ENCODE peak calls at places on chromosomes 13 and 19, in four cellular contexts. A is iPS DF 6.9, F is neuronal stem cell, U is adipocyte. Y is an unnamed sample.

GRCh38 chr19:48836089-48837017 is at the start of gene HSD17B14:
- DNase-seq in A (no peak), F (peak), U (peak), Y (no peak)

GRCh38 chr19:41324231-41324702 is 14.3 kb downstream of the CCDC97 start:
- DNase-seq in A (no peak), F (no peak), U (peak), Y (no peak)

GRCh38 chr13:28031220-28031903 is 42.9 kb upstream of the URAD start:
- DNase-seq in A (no peak), F (no peak), U (no peak), Y (no peak)

GRCh38 chr13:98992355-98992754 is 14.5 kb upstream of the DOCK9 start:
- DNase-seq in A (no peak), F (no peak), U (no peak), Y (no peak)

GRCh38 chr19:16702123-16702522 is 17.5 kb upstream of the NWD1 start:
- DNase-seq in A (no peak), F (no peak), U (peak), Y (no peak)

GRCh38 chr19:13938361-13939027 is at the start of gene PODNL1:
- DNase-seq in A (no peak), F (no peak), U (peak), Y (no peak)

GRCh38 chr13:89748716-89749115 is 1598.8 kb upstream of the MIR17HG start:
- DNase-seq in A (no peak), F (no peak), U (no peak), Y (no peak)

GRCh38 chr13:77829963-77830362 is 88.7 kb downstream of the EDNRB start:
- DNase-seq in A (no peak), F (no peak), U (no peak), Y (no peak)

GRCh38 chr13:20363604-20364003 is 131.5 kb upstream of the GJB6 start:
- DNase-seq in A (no peak), F (no peak), U (no peak), Y (no peak)

GRCh38 chr19:19540707-19541515 is 2.8 kb downstream of the CILP2 start:
- DNase-seq in A (peak), F (peak), U (peak), Y (peak)

GRCh38 chr19:16714702-16715294 is 4.8 kb upstream of the NWD1 start:
- DNase-seq in A (peak), F (peak), U (peak), Y (peak)

GRCh38 chr13:92265408-92265807 is 867.0 kb downstream of the GPC5 start:
- DNase-seq in A (no peak), F (no peak), U (no peak), Y (no peak)

GRCh38 chr19:53896682-53897081 is 12.4 kb upstream of the CACNG7 start:
- DNase-seq in A (no peak), F (no peak), U (no peak), Y (no peak)

GRCh38 chr19:53898166-53898565 is 10.9 kb upstream of the CACNG7 start:
- DNase-seq in A (no peak), F (no peak), U (no peak), Y (no peak)

GRCh38 chr19:53897459-53897858 is 11.6 kb upstream of the CACNG7 start:
- DNase-seq in A (no peak), F (no peak), U (no peak), Y (no peak)

GRCh38 chr19:53900191-53900860 is 8.8 kb upstream of the CACNG7 start:
- DNase-seq in A (no peak), F (no peak), U (no peak), Y (no peak)

GRCh38 chr19:53898680-53899341 is 10.3 kb upstream of the CACNG7 start:
- DNase-seq in A (no peak), F (no peak), U (no peak), Y (no peak)
- H3K4me3 ChIP-seq in A (peak), F (no peak), U (no peak), Y (no peak)

DNA sequence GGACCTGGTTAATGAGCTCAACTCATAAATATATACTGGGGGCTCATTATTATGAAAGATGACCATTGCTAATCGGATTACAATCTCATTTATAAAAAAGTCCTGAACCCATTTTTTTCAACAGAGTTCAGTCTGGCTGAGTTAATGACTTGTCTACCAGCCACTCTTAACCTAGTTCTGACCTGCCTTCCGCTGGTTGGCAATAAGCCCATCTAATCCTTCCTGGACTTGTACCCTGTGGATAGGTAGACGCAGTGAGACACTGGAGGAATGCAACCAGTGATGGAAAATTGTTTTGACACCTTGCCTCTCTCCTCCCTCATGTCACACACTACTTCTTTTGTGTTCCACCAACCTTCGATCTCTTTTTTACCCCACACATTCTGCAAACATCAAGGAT is 279.9 kb downstream of the FOXO1 start:
- DNase-seq in A (no peak), F (no peak), U (no peak), Y (peak)
- H3K4me3 ChIP-seq in A (no peak), F (no peak), U (no peak), Y (no peak)

GRCh38 chr19:11248852-11249251 is 9.4 kb downstream of the ANGPTL8 start:
- DNase-seq in A (no peak), F (no peak), U (no peak), Y (no peak)
- H3K4me3 ChIP-seq in A (no peak), F (no peak), U (no peak), Y (no peak)

GRCh38 chr19:47257411-47258169 is 1.3 kb downstream of the CCDC9 start:
- DNase-seq in A (no peak), F (no peak), U (peak), Y (no peak)

GRCh38 chr19:47255947-47256687 is at the start of gene CCDC9:
- DNase-seq in A (peak), F (peak), U (peak), Y (peak)

GRCh38 chr19:47258895-47259555 is 2.7 kb downstream of the CCDC9 start:
- DNase-seq in A (no peak), F (no peak), U (no peak), Y (no peak)

GRCh38 chr19:47258434-47258833 is 2.1 kb downstream of the CCDC9 start:
- DNase-seq in A (no peak), F (no peak), U (no peak), Y (no peak)

GRCh38 chr19:47256688-47257410 is 524 bp downstream of the CCDC9 start:
- DNase-seq in A (peak), F (peak), U (peak), Y (peak)
- H3K4me3 ChIP-seq in A (peak), F (peak), U (peak), Y (peak)

GRCh38 chr19:5022066-5022860 is 53.4 kb downstream of the KDM4B start:
- DNase-seq in A (no peak), F (no peak), U (no peak), Y (no peak)

GRCh38 chr19:5025027-5025426 is 56.1 kb downstream of the KDM4B start:
- DNase-seq in A (no peak), F (no peak), U (no peak), Y (no peak)

GRCh38 chr19:5024282-5024681 is 55.4 kb downstream of the KDM4B start:
- DNase-seq in A (no peak), F (no peak), U (no peak), Y (no peak)

GRCh38 chr19:5020368-5020767 is 51.5 kb downstream of the KDM4B start:
- DNase-seq in A (no peak), F (no peak), U (no peak), Y (no peak)

DNA sequence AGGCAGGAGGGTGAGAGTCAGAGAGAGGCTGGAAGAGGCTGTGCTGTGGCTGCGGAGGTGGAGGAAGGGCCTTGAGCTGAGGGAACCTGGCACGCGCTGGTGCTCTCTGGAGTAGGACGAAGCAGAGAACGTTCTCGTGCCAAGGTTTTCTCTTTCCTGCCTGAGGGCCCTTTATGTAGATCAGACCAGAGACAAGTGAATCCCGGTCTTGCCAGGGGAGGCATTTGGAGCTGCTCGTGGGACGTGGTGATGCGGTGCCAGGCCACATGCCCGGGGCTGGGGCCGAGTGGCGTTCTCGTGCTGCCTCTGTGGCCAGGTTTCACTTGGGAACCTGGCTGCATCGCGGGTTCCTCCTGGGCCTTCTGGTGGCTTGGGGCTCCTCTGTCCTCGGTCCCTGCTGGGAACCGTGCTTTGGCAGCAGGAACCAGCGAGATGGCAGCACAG is 54.2 kb downstream of the KDM4B start:
- DNase-seq in A (no peak), F (no peak), U (no peak), Y (no peak)
- H3K4me3 ChIP-seq in A (no peak), F (no peak), U (no peak), Y (no peak)

DNA sequence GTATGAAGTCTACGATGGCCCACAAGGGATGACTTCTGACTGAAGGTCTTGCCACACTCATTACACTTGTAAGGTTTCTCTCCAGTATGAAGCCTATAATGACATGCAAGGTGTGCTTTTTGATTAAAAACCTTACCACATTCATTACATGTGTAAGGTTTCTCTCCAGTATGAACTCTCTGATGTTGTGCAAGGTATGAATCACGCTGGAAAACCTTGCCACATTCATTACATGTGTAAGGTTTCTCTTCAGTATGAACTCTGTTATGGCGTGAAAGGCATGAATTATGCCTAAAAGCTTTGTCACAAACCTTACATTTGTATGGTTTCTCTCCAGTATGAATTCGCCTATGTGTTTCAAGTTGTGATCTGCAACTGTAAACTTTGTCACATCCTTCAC is 15.0 kb upstream of the ZNF83 start:
- DNase-seq in A (no peak), F (no peak), U (no peak), Y (no peak)
- H3K4me3 ChIP-seq in A (no peak), F (no peak), U (no peak), Y (no peak)

DNA sequence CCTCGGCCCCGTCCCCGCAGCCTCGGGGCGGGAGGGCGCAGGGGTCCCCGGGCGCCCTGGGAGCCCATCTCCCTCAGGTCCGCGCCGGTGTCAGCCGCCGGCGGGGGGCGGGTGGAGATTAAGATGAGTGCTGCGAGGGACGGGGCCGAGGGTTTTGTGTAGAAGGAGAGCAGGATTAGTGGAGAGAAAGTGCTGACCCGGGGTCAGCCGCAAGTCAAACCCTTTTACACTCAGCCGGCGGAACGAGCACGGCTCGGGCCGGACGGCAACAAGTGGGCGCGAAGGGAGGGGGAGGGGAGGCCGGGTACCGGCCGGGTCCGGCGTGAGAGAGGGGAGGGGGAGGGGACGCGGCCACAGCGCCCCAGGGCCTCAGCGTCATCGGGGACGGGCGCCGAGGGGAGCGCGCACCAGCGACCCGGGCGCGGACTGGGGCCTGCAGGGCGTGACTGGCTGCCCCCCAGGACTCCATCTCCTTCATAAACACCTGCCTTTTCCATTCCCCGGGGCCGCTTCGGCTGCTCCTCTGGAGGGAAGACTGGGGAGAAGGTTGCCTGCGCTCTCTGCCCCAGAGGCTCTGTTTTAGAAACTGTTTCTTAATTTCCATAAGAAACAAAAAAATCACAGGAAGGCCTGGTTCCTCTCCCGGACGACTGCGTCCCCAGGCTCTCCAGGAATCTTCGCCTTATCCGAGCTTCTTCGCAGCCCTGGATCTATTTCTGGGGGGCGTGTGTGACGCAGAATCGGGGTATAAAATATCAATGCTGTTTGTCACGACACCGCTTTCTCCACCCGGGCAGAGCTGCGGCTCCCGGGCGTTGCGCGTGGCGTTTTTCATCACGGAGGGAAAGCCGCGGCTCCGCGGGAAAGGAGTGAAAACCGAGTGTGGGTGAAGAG is 6.5 kb downstream of the SOX1 start:
- DNase-seq in A (no peak), F (peak), U (no peak), Y (no peak)
- H3K4me3 ChIP-seq in A (peak), F (peak), U (no peak), Y (no peak)

DNA sequence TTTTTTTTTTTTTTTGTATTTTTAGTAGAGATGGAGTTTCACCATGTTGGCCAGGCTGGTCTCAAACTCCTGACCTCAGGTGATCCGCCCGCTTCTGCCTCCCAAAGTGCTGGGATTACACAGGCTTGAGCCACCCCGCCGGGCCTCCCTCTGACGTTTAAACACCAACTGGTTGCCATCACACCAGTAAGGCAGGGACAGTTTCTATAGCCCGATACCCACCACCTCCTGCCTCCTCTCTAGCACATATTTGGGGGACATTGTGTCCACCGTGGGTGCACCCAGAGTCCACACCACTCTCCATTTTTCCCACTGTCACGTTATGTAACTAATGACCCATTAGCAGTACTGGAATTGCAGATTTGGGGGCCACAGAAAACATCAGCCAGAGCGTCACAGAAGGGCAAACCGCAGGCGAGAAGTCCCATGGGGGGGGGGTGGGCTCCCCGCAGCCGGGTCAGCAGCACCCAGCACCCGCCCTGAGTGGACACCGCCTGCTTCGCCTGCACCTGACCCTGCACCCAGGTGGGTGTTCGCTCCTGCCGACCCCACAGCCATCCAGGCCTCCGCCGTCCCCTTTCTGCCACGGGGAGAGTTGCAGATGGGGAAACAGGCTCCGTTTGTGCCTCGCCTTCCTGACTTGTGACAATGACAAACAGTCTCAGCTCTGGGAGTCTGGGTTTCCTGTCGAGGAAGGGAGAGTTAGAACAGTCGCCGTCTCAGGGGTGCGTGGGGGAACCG is 3.6 kb downstream of the ONECUT3 start:
- DNase-seq in A (no peak), F (no peak), U (no peak), Y (no peak)
- H3K4me3 ChIP-seq in A (no peak), F (no peak), U (no peak), Y (no peak)